ENCODE peak calls at places on chromosomes 11 and 22, in six cellular contexts. G is endothelial cell; D is cardiac fibroblast; F is CD8-positive, alpha-beta T cell; O is epithelial cell of esophagus; S is tibial artery. X is an unnamed sample.

GRCh38 chr11:72696866-72697428 is 22.7 kb upstream of the PDE2A start:
- DNase-seq in G (no peak), D (no peak), F (no peak), O (peak), S (no peak), X (peak)

GRCh38 chr11:114081641-114082414 is 22.3 kb downstream of the ZBTB16 start:
- DNase-seq in G (no peak), D (peak), F (no peak), O (no peak), S (no peak), X (no peak)

GRCh38 chr11:5476184-5476819 is 12.2 kb upstream of the OR52D1 start:
- DNase-seq in G (peak), D (peak), F (peak), O (peak), S (no peak), X (peak)

GRCh38 chr11:122758974-122759373 is 79.3 kb upstream of the CRTAM start:
- DNase-seq in G (no peak), D (peak), F (no peak), O (peak), S (no peak), X (no peak)

GRCh38 chr11:82998697-82999096 is 73.0 kb downstream of the RAB30 start:
- DNase-seq in G (no peak), D (no peak), F (no peak), O (no peak), S (no peak), X (no peak)

GRCh38 chr11:47236482-47236881 is 12.1 kb downstream of the ACP2 start:
- DNase-seq in G (no peak), D (peak), F (no peak), O (peak), S (no peak), X (no peak)

GRCh38 chr11:1732421-1733008 is 17.9 kb downstream of the IFITM10 start:
- DNase-seq in G (no peak), D (no peak), F (no peak), O (no peak), S (peak), X (no peak)

GRCh38 chr11:102534261-102534872 is 3.8 kb upstream of the MMP7 start:
- DNase-seq in G (no peak), D (no peak), F (no peak), O (peak), S (no peak), X (no peak)

GRCh38 chr22:21803859-21804258 is 63.6 kb downstream of the MAPK1 start:
- DNase-seq in G (no peak), D (no peak), F (no peak), O (no peak), S (no peak), X (no peak)

GRCh38 chr11:288328-289144 is at the start of gene PGGHG:
- DNase-seq in G (peak), D (no peak), F (no peak), O (peak), S (peak), X (peak)

GRCh38 chr11:9726313-9727022 is 62.6 kb downstream of the SWAP70 start:
- DNase-seq in G (no peak), D (peak), F (no peak), O (peak), S (no peak), X (no peak)

GRCh38 chr11:80320765-80321164 is 879.9 kb upstream of the TENM4 start:
- DNase-seq in G (no peak), D (no peak), F (no peak), O (peak), S (no peak), X (no peak)

GRCh38 chr22:27065259-27065658 is 407.9 kb downstream of the MIAT start:
- DNase-seq in G (no peak), D (no peak), F (no peak), O (no peak), S (no peak), X (no peak)

GRCh38 chr22:45318558-45319318 is 9.0 kb downstream of the FAM118A start:
- DNase-seq in G (no peak), D (peak), F (peak), O (no peak), S (no peak), X (no peak)

GRCh38 chr11:57487920-57488319 is 27.6 kb downstream of the SLC43A1 start:
- DNase-seq in G (no peak), D (no peak), F (no peak), O (no peak), S (no peak), X (no peak)

GRCh38 chr11:86575208-86575855 is 97.1 kb downstream of the ME3 start:
- DNase-seq in G (no peak), D (peak), F (no peak), O (peak), S (no peak), X (no peak)

GRCh38 chr11:11432621-11433319 is 79.7 kb upstream of the CSNK2A3 start:
- DNase-seq in G (no peak), D (no peak), F (no peak), O (peak), S (no peak), X (no peak)

GRCh38 chr11:7088921-7089320 is at the start of gene RBMXL2:
- DNase-seq in G (no peak), D (no peak), F (no peak), O (no peak), S (peak), X (no peak)

GRCh38 chr11:134535029-134536025 is 123.3 kb upstream of the B3GAT1 start:
- DNase-seq in G (no peak), D (no peak), F (no peak), O (no peak), S (peak), X (no peak)

DNA sequence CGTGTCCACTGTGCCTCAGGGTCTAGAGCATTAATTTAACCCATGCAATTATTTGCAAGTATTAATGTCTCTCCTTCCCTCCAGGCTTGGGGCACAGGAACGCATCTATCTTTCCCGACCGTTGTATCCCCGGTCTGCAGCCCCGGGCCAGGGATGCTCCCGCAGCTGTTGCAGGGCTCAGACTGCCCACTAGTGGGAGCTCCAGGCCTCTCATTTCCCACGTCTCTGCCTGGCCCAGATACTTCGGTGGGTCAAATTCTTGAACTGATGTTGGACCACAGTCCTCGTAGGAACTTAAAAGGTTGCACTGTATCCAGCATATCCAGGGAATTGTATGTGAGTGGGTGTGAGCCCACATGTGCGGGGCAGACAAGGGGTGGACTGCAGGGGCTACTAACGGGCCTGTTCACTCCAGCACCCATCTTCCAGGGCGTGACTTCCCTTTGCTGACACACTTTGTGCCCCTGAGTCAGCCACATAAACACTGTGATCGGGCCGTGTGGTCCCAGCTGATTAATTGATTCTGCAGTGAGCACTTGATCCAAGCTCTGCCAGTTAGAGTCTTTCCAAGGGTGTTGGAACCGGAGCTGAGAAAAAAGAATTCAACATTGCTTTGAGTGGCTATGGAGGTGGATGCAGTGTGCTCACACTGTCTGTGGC is 451.3 kb downstream of the TBC1D22A start:
- DNase-seq in G (no peak), D (no peak), F (peak), O (no peak), S (peak), X (no peak)
- TF ChIP-seq CTCF in G (peak), D (peak), F (peak), O (no peak), S (peak), X (peak)

GRCh38 chr11:13249992-13250391 is 27.6 kb upstream of the BMAL1 start:
- DNase-seq in G (no peak), D (peak), F (no peak), O (peak), S (no peak), X (no peak)
- TF ChIP-seq CTCF in G (no peak), D (peak), F (no peak), O (peak), S (no peak), X (no peak)

GRCh38 chr11:112797653-112798293 is 163.4 kb upstream of the NCAM1 start:
- DNase-seq in G (peak), D (peak), F (peak), O (peak), S (peak), X (peak)
- TF ChIP-seq CTCF in G (peak), D (peak), F (no peak), O (no peak), S (no peak), X (no peak)

GRCh38 chr11:112163875-112164521 is at the start of gene IL18:
- DNase-seq in G (peak), D (no peak), F (no peak), O (peak), S (peak), X (peak)
- TF ChIP-seq CTCF in G (no peak), D (no peak), F (no peak), O (peak), S (no peak), X (no peak)